ENCODE peak calls at places on chromosomes 11 and 22, in eight cellular contexts. H is NCI-H1105; M is NCI-H1092 treated with DMSO at 0.1 percent for 48 hours; Z is NCI-H146; A is NCI-H1436; U is activated CD8-positive, alpha-beta memory T cell treated with anti-CD3 and anti-CD28 coated beads for 48 hours; K is left ventricle myocardium inferior; E is nucleus accumbens. B is an unnamed sample.

GRCh38 chr11:124863826-124864165 is 1.4 kb upstream of the ROBO3 start:
- DNase-seq in E (no peak), H (no peak), Z (no peak), U (no peak), M (no peak), K (no peak), A (no peak), B (no peak)

GRCh38 chr22:34903416-34903815 is 162.5 kb upstream of the ISX start:
- DNase-seq in K (no peak), H (no peak), U (no peak), M (no peak), A (no peak), Z (no peak), E (no peak), B (no peak)

GRCh38 chr11:94504689-94505293 is 7.5 kb upstream of the C11orf97 start:
- DNase-seq in H (peak), U (no peak), E (no peak), A (peak), M (peak), K (no peak), Z (peak), B (no peak)

GRCh38 chr22:41442240-41442792 is 4.3 kb downstream of the TOB2 start:
- DNase-seq in Z (no peak), H (no peak), E (no peak), M (no peak), U (no peak), A (no peak), K (no peak), B (no peak)

GRCh38 chr11:128824199-128825049 is 42.7 kb downstream of the KCNJ1 start:
- DNase-seq in E (no peak), M (no peak), A (no peak), Z (no peak), H (no peak), U (no peak), K (no peak), B (no peak)

GRCh38 chr22:36816635-36817428 is at the start of gene PVALB:
- DNase-seq in E (no peak), M (peak), Z (peak), K (peak), H (peak), A (no peak), U (no peak), B (no peak)

GRCh38 chr22:21628386-21629261 is 1.2 kb downstream of the YDJC start:
- DNase-seq in A (no peak), Z (no peak), K (no peak), M (no peak), H (no peak), U (no peak), E (no peak), B (no peak)

GRCh38 chr11:122843281-122844150 is 5.2 kb downstream of the CRTAM start:
- DNase-seq in K (no peak), E (no peak), M (no peak), A (no peak), H (no peak), Z (peak), U (no peak), B (peak)

GRCh38 chr11:131923309-131923708 is 552.9 kb downstream of the NTM start:
- DNase-seq in Z (no peak), M (no peak), K (no peak), H (no peak), A (no peak), E (no peak), U (no peak), B (no peak)

GRCh38 chr11:94895971-94896370 is 77.4 kb downstream of the CWC15 start:
- DNase-seq in E (no peak), M (no peak), H (no peak), K (no peak), Z (no peak), U (no peak), A (no peak), B (no peak)

GRCh38 chr11:13760115-13760514 is 91.6 kb downstream of the FAR1 start:
- DNase-seq in H (no peak), K (no peak), Z (no peak), M (no peak), A (no peak), E (no peak), U (no peak), B (no peak)

GRCh38 chr22:46296257-46297150 is at the start of gene GTSE1:
- DNase-seq in E (peak), K (peak), A (peak), U (peak), H (peak), M (peak), Z (peak), B (peak)

GRCh38 chr11:109208116-109208515 is 213.9 kb upstream of the C11orf87 start:
- DNase-seq in Z (no peak), E (no peak), U (no peak), M (no peak), H (no peak), K (no peak), A (no peak), B (no peak)

GRCh38 chr22:43843783-43844530 is 18.4 kb downstream of the SULT4A1 start:
- DNase-seq in Z (no peak), M (no peak), A (no peak), H (no peak), K (no peak), E (no peak), U (no peak), B (no peak)

GRCh38 chr11:46183819-46184218 is 62.6 kb upstream of the PHF21A start:
- DNase-seq in Z (no peak), K (no peak), A (no peak), U (no peak), H (no peak), E (no peak), M (no peak), B (no peak)

GRCh38 chr11:71341596-71341995 is 89.2 kb upstream of the SHANK2 start:
- DNase-seq in Z (no peak), E (no peak), H (no peak), A (no peak), M (no peak), K (no peak), U (no peak), B (no peak)

GRCh38 chr11:94739331-94739730 is 28.8 kb upstream of the AMOTL1 start:
- DNase-seq in U (no peak), Z (peak), M (no peak), H (no peak), E (no peak), K (no peak), A (no peak), B (no peak)

GRCh38 chr22:20864186-20864908 is 5.5 kb downstream of the SNAP29 start:
- DNase-seq in U (no peak), Z (no peak), E (no peak), A (no peak), H (no peak), M (no peak), K (no peak), B (no peak)

GRCh38 chr11:2212411-2213251 is 41.0 kb upstream of the TH start:
- DNase-seq in H (no peak), E (no peak), Z (no peak), M (no peak), U (no peak), K (peak), A (no peak), B (no peak)

GRCh38 chr22:28429711-28430110 is 249.9 kb downstream of the TTC28 start:
- DNase-seq in Z (no peak), M (no peak), E (no peak), U (no peak), A (no peak), H (no peak), K (no peak), B (no peak)

GRCh38 chr22:45204241-45204640 is 36.5 kb downstream of the KIAA0930 start:
- DNase-seq in U (no peak), M (no peak), H (no peak), E (no peak), Z (no peak), A (no peak), K (no peak), B (no peak)

GRCh38 chr11:126104420-126104819 is 41.8 kb upstream of the CDON start:
- DNase-seq in A (no peak), K (no peak), E (no peak), U (no peak), Z (peak), H (peak), M (no peak), B (no peak)

GRCh38 chr11:379205-380094 is 10.2 kb downstream of the B4GALNT4 start:
- DNase-seq in E (no peak), U (no peak), Z (no peak), A (no peak), K (no peak), M (no peak), H (no peak), B (no peak)

GRCh38 chr11:15969701-15970329 is 386.5 kb downstream of the SOX6 start:
- DNase-seq in H (no peak), U (no peak), A (no peak), Z (no peak), K (no peak), M (no peak), E (no peak), B (no peak)

GRCh38 chr11:120985718-120986569 is 38.0 kb upstream of the TBCEL start:
- DNase-seq in A (peak), E (no peak), U (peak), K (peak), H (peak), M (peak), Z (peak), B (peak)

GRCh38 chr11:130606181-130606580 is 157.7 kb downstream of the ADAMTS15 start:
- DNase-seq in A (no peak), H (no peak), U (no peak), K (no peak), Z (no peak), M (no peak), E (no peak), B (no peak)

GRCh38 chr11:47177846-47178245 is 1.2 kb upstream of the ARFGAP2 start:
- DNase-seq in U (no peak), K (peak), A (no peak), E (no peak), H (no peak), Z (no peak), M (no peak), B (no peak)

GRCh38 chr11:22343411-22344032 is 5.3 kb downstream of the SLC17A6 start:
- DNase-seq in U (no peak), A (no peak), Z (peak), E (no peak), K (no peak), M (peak), H (peak), B (no peak)

GRCh38 chr22:25564979-25565677 is 653 bp downstream of the GRK3 start:
- DNase-seq in E (no peak), U (no peak), A (no peak), M (peak), H (no peak), Z (peak), K (peak), B (peak)

GRCh38 chr11:29214833-29215232 is 802.0 kb downstream of the KCNA4 start:
- DNase-seq in Z (no peak), M (no peak), H (no peak), U (no peak), A (no peak), K (no peak), E (no peak), B (no peak)

GRCh38 chr22:32265882-32266767 is 11.0 kb upstream of the SLC5A4 start:
- DNase-seq in Z (peak), M (peak), A (peak), E (no peak), H (peak), K (peak), U (peak), B (peak)

GRCh38 chr11:121099885-121100284 is 1.2 kb upstream of the TECTA start:
- DNase-seq in H (no peak), U (no peak), K (no peak), E (no peak), Z (no peak), M (no peak), A (no peak), B (no peak)

GRCh38 chr11:77125191-77125590 is 2.9 kb upstream of the MYO7A start:
- DNase-seq in M (no peak), E (no peak), Z (no peak), H (no peak), A (no peak), K (no peak), U (no peak), B (no peak)

GRCh38 chr11:95877288-95877687 is 46.6 kb downstream of the MTMR2 start:
- DNase-seq in H (no peak), Z (no peak), U (no peak), E (no peak), A (no peak), M (no peak), K (no peak), B (no peak)

GRCh38 chr11:1488575-1489180 is 2.1 kb upstream of the MOB2 start:
- DNase-seq in E (no peak), M (no peak), Z (no peak), U (no peak), A (no peak), K (no peak), H (no peak), B (no peak)

B was measured in stimulated activated effector memory CD8-positive, alpha-beta T cell treated with anti-CD3 and anti-CD28 coated beads, Interleukin-12 subunit alpha, Interleukin-12 subunit beta, amount 100 ng/mL, for 72 hours.